ENCODE peak calls at places on chromosome 7, in six cellular contexts. V is kidney epithelial cell, J is cardiac muscle cell, W is endothelial cell of umbilical vein, C is fibroblast of the aortic adventitia, P is kidney. S is an unnamed sample.

GRCh38 chr7:10845225-10845624 is 128.4 kb upstream of the PHF14 start:
- DNase-seq in J (no peak), V (no peak), P (no peak), C (no peak), W (no peak), S (no peak)

GRCh38 chr7:130463553-130464434 is 23.0 kb upstream of the CEP41 start:
- DNase-seq in J (no peak), C (no peak), W (peak; percentile 85), V (no peak), P (no peak), S (no peak)

GRCh38 chr7:66964391-66964790 is 31.0 kb downstream of the SBDS start:
- DNase-seq in V (no peak), P (no peak), J (peak; percentile 88), W (no peak), C (peak; percentile 13), S (peak; percentile 13)

GRCh38 chr7:5533821-5534367 is 110.3 kb upstream of the TNRC18 start:
- DNase-seq in P (no peak), C (no peak), V (no peak), W (no peak), J (no peak), S (no peak)

GRCh38 chr7:105975770-105976428 is 12.8 kb downstream of the CDHR3 start:
- DNase-seq in C (peak; percentile 29), W (no peak), J (peak; percentile 85), V (no peak), P (no peak), S (no peak)

GRCh38 chr7:36391436-36392198 is 2.0 kb downstream of the ANLN start:
- DNase-seq in J (no peak), W (peak; percentile 43), V (no peak), C (no peak), P (no peak), S (no peak)

GRCh38 chr7:80666376-80666775 is 27.9 kb downstream of the CD36 start:
- DNase-seq in P (no peak), V (no peak), W (no peak), J (no peak), C (no peak), S (no peak)

GRCh38 chr7:26700893-26701292 is 163.5 kb downstream of the SKAP2 start:
- DNase-seq in P (no peak), C (no peak), V (no peak), J (no peak), W (no peak), S (no peak)

GRCh38 chr7:14836571-14837189 is 65.9 kb downstream of the DGKB start:
- DNase-seq in P (peak; percentile 35), C (peak; percentile 63), J (peak; percentile 64), V (peak; percentile 38), W (peak; percentile 9), S (no peak)

GRCh38 chr7:45073031-45073842 is 15.5 kb downstream of the NACAD start:
- DNase-seq in J (no peak), W (no peak), P (no peak), V (no peak), C (no peak), S (no peak)

GRCh38 chr7:76206633-76207032 is 4.9 kb downstream of the SRRM3 start:
- DNase-seq in W (no peak), P (no peak), C (no peak), J (peak; percentile 59), V (no peak), S (no peak)

DNA sequence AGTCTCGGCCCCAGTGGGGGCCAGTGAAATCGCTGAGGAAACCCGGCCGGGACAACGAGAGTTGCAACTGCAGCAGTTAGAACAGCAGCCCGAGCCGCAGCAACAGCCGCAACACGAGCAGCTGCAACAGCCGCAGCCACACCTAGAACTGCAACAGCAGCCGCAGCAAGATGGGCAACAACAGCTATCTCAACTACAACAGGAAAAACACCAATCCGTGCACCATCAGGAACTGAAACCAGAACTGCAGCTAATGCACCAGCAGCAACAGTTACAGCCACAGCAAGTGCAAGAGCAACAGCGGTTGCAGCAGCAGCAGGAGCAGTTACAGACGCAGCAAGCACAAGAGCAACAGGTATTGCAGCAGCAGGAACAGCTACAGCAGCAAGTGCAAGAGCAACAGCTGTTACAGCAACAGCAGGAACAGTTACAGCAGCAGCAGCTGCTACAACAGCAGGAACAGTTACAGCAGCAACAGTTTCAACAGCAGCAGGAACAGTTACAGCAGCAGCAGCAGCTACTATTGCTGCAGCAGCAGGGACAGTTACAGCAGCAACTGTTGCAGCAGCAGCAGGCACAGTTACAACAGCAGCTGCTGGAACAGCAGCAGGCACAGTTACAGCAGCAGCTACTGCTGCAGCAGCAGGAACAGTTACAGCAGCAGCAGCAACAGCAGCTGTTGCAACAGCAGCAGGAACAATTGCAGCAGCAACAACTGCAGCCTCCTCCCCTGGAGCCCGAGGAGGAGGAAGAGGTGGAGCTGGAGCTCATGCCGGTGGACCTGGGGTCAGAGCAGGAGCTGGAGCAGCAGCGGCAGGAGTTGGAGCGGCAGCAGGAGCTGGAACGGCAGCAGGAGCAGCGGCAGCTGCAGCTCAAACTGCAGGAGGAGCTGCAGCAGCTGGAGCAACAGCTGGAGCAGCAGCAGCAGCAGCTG is 6.1 kb downstream of the ZNF853 start:
- DNase-seq in C (no peak), P (no peak), J (no peak), W (no peak), V (no peak), S (no peak)
- H3K4me3 ChIP-seq in C (no peak overlapping the region), P (no peak overlapping the region), J (no peak overlapping the region), W (no peak overlapping the region), V (no peak overlapping the region), S (no peak overlapping the region)

GRCh38 chr7:24715661-24716479 is 41.4 kb downstream of the GSDME start:
- DNase-seq in J (peak; percentile 54), W (peak; percentile 28), C (no peak), P (no peak), V (no peak), S (no peak)

GRCh38 chr7:24713850-24714675 is 43.2 kb downstream of the GSDME start:
- DNase-seq in J (no peak), V (no peak), P (no peak), W (no peak), C (no peak), S (no peak)

GRCh38 chr7:24714676-24715010 is 42.6 kb downstream of the GSDME start:
- DNase-seq in P (no peak), C (no peak), W (no peak), V (no peak), J (no peak), S (no peak)

GRCh38 chr7:24716480-24717246 is 40.6 kb downstream of the GSDME start:
- DNase-seq in C (no peak), W (no peak), V (no peak), J (no peak), P (no peak), S (no peak)

DNA sequence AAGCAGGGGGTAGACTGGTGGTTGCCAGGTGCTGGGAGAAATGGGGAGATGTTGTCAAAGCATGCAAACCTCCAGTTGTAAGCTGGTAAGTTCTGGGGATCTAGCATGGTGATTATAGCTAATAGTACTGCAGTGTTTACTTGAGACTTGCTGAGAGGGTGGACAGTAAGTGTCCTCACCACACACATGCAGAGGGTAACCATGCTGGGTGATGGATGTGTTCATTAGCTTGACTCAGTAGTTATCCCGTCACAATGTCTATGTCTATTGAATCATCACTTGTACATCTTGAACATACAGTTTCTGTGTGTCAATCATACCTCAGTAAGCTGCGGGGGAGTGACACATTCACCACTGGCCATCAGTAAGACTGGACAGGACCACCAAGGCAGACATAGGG is 42.1 kb downstream of the GSDME start:
- DNase-seq in V (no peak), W (no peak), C (no peak), P (no peak), J (no peak), S (no peak)
- TF ChIP-seq CTCF in V (no peak), W (no peak), C (no peak), P (no peak), J (no peak), S (no peak)

GRCh38 chr7:121489440-121489839 is 93.3 kb upstream of the FAM3C start:
- DNase-seq in W (no peak), J (no peak), V (no peak), P (no peak), C (no peak), S (no peak)

GRCh38 chr7:121490309-121490708 is 94.2 kb upstream of the FAM3C start:
- DNase-seq in J (no peak), P (no peak), W (no peak), C (no peak), V (no peak), S (no peak)

GRCh38 chr7:121485457-121486243 is 89.5 kb upstream of the FAM3C start:
- DNase-seq in V (no peak), C (peak; percentile 92), W (no peak), P (no peak), J (peak; percentile 73), S (peak; percentile 13)

GRCh38 chr7:121486590-121486989 is 90.5 kb upstream of the FAM3C start:
- DNase-seq in V (no peak), J (no peak), W (no peak), C (no peak), P (no peak), S (no peak)

GRCh38 chr7:121488251-121488650 is 92.1 kb upstream of the FAM3C start:
- DNase-seq in J (no peak), V (no peak), P (no peak), C (no peak), W (peak; percentile 27), S (no peak)
- H3K4me3 ChIP-seq in J (no peak overlapping the region), V (no peak overlapping the region), P (no peak overlapping the region), C (no peak overlapping the region), W (no peak overlapping the region), S (no peak overlapping the region)

GRCh38 chr7:3446786-3447185 is 145.7 kb downstream of the SDK1 start:
- DNase-seq in P (no peak), J (no peak), V (no peak), W (no peak), C (no peak), S (no peak)
- TF ChIP-seq CTCF in P (no peak), J (no peak), V (no peak), W (no peak), C (no peak), S (no peak)

GRCh38 chr7:94087664-94088352 is 83.7 kb upstream of the BET1 start:
- DNase-seq in V (peak; percentile 52), C (peak; percentile 90), J (peak; percentile 88), W (peak; percentile 83), P (no peak), S (peak; percentile 44)
- H3K4me3 ChIP-seq in V (no peak overlapping the region), C (peak overlapping the region; percentile 5), J (no peak overlapping the region), W (no peak overlapping the region), P (peak overlapping the region; percentile 60), S (no peak overlapping the region)

GRCh38 chr7:74722045-74722603 is 51.7 kb upstream of the NCF1 start:
- DNase-seq in V (no peak), P (no peak), C (no peak), W (no peak), J (no peak), S (no peak)
- TF ChIP-seq CTCF in V (no peak), P (no peak), C (no peak), W (no peak), J (no peak), S (no peak)

GRCh38 chr7:1533255-1533568 is 2.7 kb downstream of the MAFK start:
- DNase-seq in V (no peak), W (no peak), J (no peak), P (no peak), C (no peak), S (no peak)
- H3K4me3 ChIP-seq in V (no peak overlapping the region), W (no peak overlapping the region), J (no peak overlapping the region), P (peak overlapping the region; percentile 12), C (peak overlapping the region; percentile 77), S (peak overlapping the region; percentile 78)

GRCh38 chr7:22109761-22110160 is 164.1 kb upstream of the CDCA7L start:
- DNase-seq in V (no peak), J (peak; percentile 57), P (peak; percentile 56), W (no peak), C (peak; percentile 53), S (no peak)
- TF ChIP-seq CTCF in V (peak; percentile 31), J (peak; percentile 44), P (peak; percentile 14), W (peak; percentile 42), C (peak; percentile 48), S (peak; percentile 44)

GRCh38 chr7:55569269-55569663 is 3.0 kb downstream of the VOPP1 start:
- DNase-seq in C (no peak), V (no peak), W (peak; percentile 35), P (peak; percentile 51), J (no peak), S (no peak)
- H3K4me3 ChIP-seq in C (no peak overlapping the region), V (no peak overlapping the region), W (peak overlapping the region; percentile 20), P (no peak overlapping the region), J (no peak overlapping the region), S (no peak overlapping the region)

S was measured in AG09309.